ENCODE peak calls at places on chromosome 3, in nine cellular contexts. One of them, this sample, is unnamed.

GRCh38 chr3:43094851-43095250 is 11.0 kb downstream of the POMGNT2 start:
- DNase-seq in GM23248: no peak
- DNase-seq in neuronal stem cell: no peak
- DNase-seq in aorta: no peak
- DNase-seq in psoas muscle: no peak
- DNase-seq in A549: no peak
- DNase-seq in gastrocnemius medialis: peak
- DNase-seq in osteoblast: no peak
- DNase-seq in Panc1: no peak
- DNase-seq in this sample: no peak

GRCh38 chr3:118618247-118619040 is 416.2 kb downstream of the IGSF11 start:
- DNase-seq in GM23248: no peak
- DNase-seq in neuronal stem cell: no peak
- DNase-seq in aorta: no peak
- DNase-seq in psoas muscle: no peak
- DNase-seq in A549: no peak
- DNase-seq in gastrocnemius medialis: no peak
- DNase-seq in osteoblast: no peak
- DNase-seq in Panc1: no peak
- DNase-seq in this sample: no peak

GRCh38 chr3:102090646-102091045 is 241.3 kb downstream of the NFKBIZ start:
- DNase-seq in GM23248: peak
- DNase-seq in neuronal stem cell: no peak
- DNase-seq in aorta: no peak
- DNase-seq in psoas muscle: no peak
- DNase-seq in A549: peak
- DNase-seq in gastrocnemius medialis: no peak
- DNase-seq in osteoblast: no peak
- DNase-seq in Panc1: no peak
- DNase-seq in this sample: no peak

GRCh38 chr3:57793737-57794187 is 37.7 kb downstream of the SLMAP start:
- DNase-seq in GM23248: peak
- DNase-seq in neuronal stem cell: no peak
- DNase-seq in aorta: no peak
- DNase-seq in psoas muscle: no peak
- DNase-seq in A549: no peak
- DNase-seq in gastrocnemius medialis: no peak
- DNase-seq in osteoblast: no peak
- DNase-seq in Panc1: no peak
- DNase-seq in this sample: no peak

GRCh38 chr3:55180936-55181535 is 253.2 kb upstream of the LRTM1 start:
- DNase-seq in GM23248: peak
- DNase-seq in neuronal stem cell: no peak
- DNase-seq in aorta: no peak
- DNase-seq in psoas muscle: no peak
- DNase-seq in A549: peak
- DNase-seq in gastrocnemius medialis: no peak
- DNase-seq in osteoblast: peak
- DNase-seq in Panc1: no peak
- DNase-seq in this sample: no peak

GRCh38 chr3:58308728-58309127 is 2.4 kb downstream of the HTD2 start:
- DNase-seq in GM23248: peak
- DNase-seq in neuronal stem cell: no peak
- DNase-seq in aorta: no peak
- DNase-seq in psoas muscle: no peak
- DNase-seq in A549: no peak
- DNase-seq in gastrocnemius medialis: peak
- DNase-seq in osteoblast: no peak
- DNase-seq in Panc1: no peak
- DNase-seq in this sample: no peak

GRCh38 chr3:37571269-37571668 is 290.4 kb upstream of the CTDSPL start:
- DNase-seq in GM23248: peak
- DNase-seq in neuronal stem cell: no peak
- DNase-seq in aorta: no peak
- DNase-seq in psoas muscle: no peak
- DNase-seq in A549: peak
- DNase-seq in gastrocnemius medialis: no peak
- DNase-seq in osteoblast: no peak
- DNase-seq in Panc1: no peak
- DNase-seq in this sample: no peak

GRCh38 chr3:150236683-150237082 is 171.4 kb upstream of the TSC22D2 start:
- DNase-seq in GM23248: peak
- DNase-seq in neuronal stem cell: no peak
- DNase-seq in aorta: no peak
- DNase-seq in psoas muscle: no peak
- DNase-seq in A549: no peak
- DNase-seq in gastrocnemius medialis: no peak
- DNase-seq in osteoblast: no peak
- DNase-seq in Panc1: no peak
- DNase-seq in this sample: no peak

GRCh38 chr3:74041068-74041675 is 416.4 kb upstream of the PDZRN3 start:
- DNase-seq in GM23248: no peak
- DNase-seq in neuronal stem cell: no peak
- DNase-seq in aorta: no peak
- DNase-seq in psoas muscle: no peak
- DNase-seq in A549: no peak
- DNase-seq in gastrocnemius medialis: no peak
- DNase-seq in osteoblast: no peak
- DNase-seq in Panc1: no peak
- DNase-seq in this sample: no peak

GRCh38 chr3:49205154-49205788 is 33.9 kb downstream of the KLHDC8B start:
- DNase-seq in GM23248: no peak
- DNase-seq in neuronal stem cell: no peak
- DNase-seq in aorta: no peak
- DNase-seq in psoas muscle: no peak
- DNase-seq in A549: no peak
- DNase-seq in gastrocnemius medialis: no peak
- DNase-seq in osteoblast: no peak
- DNase-seq in Panc1: no peak
- DNase-seq in this sample: no peak

GRCh38 chr3:63481627-63482026 is 170.8 kb upstream of the SNTN start:
- DNase-seq in GM23248: no peak
- DNase-seq in neuronal stem cell: no peak
- DNase-seq in aorta: no peak
- DNase-seq in psoas muscle: no peak
- DNase-seq in A549: no peak
- DNase-seq in gastrocnemius medialis: no peak
- DNase-seq in osteoblast: peak
- DNase-seq in Panc1: no peak
- DNase-seq in this sample: no peak

GRCh38 chr3:59809750-59810444 is 760.1 kb upstream of the CFAP20DC start:
- DNase-seq in GM23248: peak
- DNase-seq in neuronal stem cell: no peak
- DNase-seq in aorta: no peak
- DNase-seq in psoas muscle: no peak
- DNase-seq in A549: peak
- DNase-seq in gastrocnemius medialis: no peak
- DNase-seq in osteoblast: peak
- DNase-seq in Panc1: no peak
- DNase-seq in this sample: no peak

GRCh38 chr3:184481924-184482671 is 79.5 kb upstream of the EPHB3 start:
- DNase-seq in GM23248: no peak
- DNase-seq in neuronal stem cell: no peak
- DNase-seq in aorta: no peak
- DNase-seq in psoas muscle: no peak
- DNase-seq in A549: no peak
- DNase-seq in gastrocnemius medialis: no peak
- DNase-seq in osteoblast: no peak
- DNase-seq in Panc1: no peak
- DNase-seq in this sample: peak

GRCh38 chr3:46880884-46881818 is 3.6 kb downstream of the PTH1R start:
- DNase-seq in GM23248: no peak
- DNase-seq in neuronal stem cell: no peak
- DNase-seq in aorta: no peak
- DNase-seq in psoas muscle: no peak
- DNase-seq in A549: no peak
- DNase-seq in gastrocnemius medialis: no peak
- DNase-seq in osteoblast: peak
- DNase-seq in Panc1: no peak
- DNase-seq in this sample: no peak

GRCh38 chr3:149605902-149606301 is 51.9 kb downstream of the WWTR1 start:
- DNase-seq in GM23248: peak
- DNase-seq in neuronal stem cell: no peak
- DNase-seq in aorta: no peak
- DNase-seq in psoas muscle: no peak
- DNase-seq in A549: peak
- DNase-seq in gastrocnemius medialis: no peak
- DNase-seq in osteoblast: peak
- DNase-seq in Panc1: no peak
- DNase-seq in this sample: no peak

GRCh38 chr3:177105623-177106022 is 91.7 kb downstream of the TBL1XR1 start:
- DNase-seq in GM23248: no peak
- DNase-seq in neuronal stem cell: no peak
- DNase-seq in aorta: no peak
- DNase-seq in psoas muscle: no peak
- DNase-seq in A549: no peak
- DNase-seq in gastrocnemius medialis: no peak
- DNase-seq in osteoblast: no peak
- DNase-seq in Panc1: no peak
- DNase-seq in this sample: no peak

GRCh38 chr3:134060561-134061385 is 31.0 kb upstream of the SLCO2A1 start:
- DNase-seq in GM23248: no peak
- DNase-seq in neuronal stem cell: no peak
- DNase-seq in aorta: no peak
- DNase-seq in psoas muscle: no peak
- DNase-seq in A549: no peak
- DNase-seq in gastrocnemius medialis: no peak
- DNase-seq in osteoblast: peak
- DNase-seq in Panc1: no peak
- DNase-seq in this sample: peak

GRCh38 chr3:53312832-53313231 is 34.5 kb downstream of the DCP1A start:
- DNase-seq in GM23248: no peak
- DNase-seq in neuronal stem cell: no peak
- DNase-seq in aorta: no peak
- DNase-seq in psoas muscle: no peak
- DNase-seq in A549: no peak
- DNase-seq in gastrocnemius medialis: no peak
- DNase-seq in osteoblast: no peak
- DNase-seq in Panc1: no peak
- DNase-seq in this sample: no peak

GRCh38 chr3:49161197-49161596 is 4.9 kb downstream of the CCDC71 start:
- DNase-seq in GM23248: no peak
- DNase-seq in neuronal stem cell: no peak
- DNase-seq in aorta: no peak
- DNase-seq in psoas muscle: no peak
- DNase-seq in A549: no peak
- DNase-seq in gastrocnemius medialis: no peak
- DNase-seq in osteoblast: peak
- DNase-seq in Panc1: no peak
- DNase-seq in this sample: no peak

GRCh38 chr3:59052803-59053411 is 3.1 kb upstream of the CFAP20DC start:
- DNase-seq in GM23248: peak
- DNase-seq in neuronal stem cell: no peak
- DNase-seq in aorta: no peak
- DNase-seq in psoas muscle: no peak
- DNase-seq in A549: peak
- DNase-seq in gastrocnemius medialis: no peak
- DNase-seq in osteoblast: peak
- DNase-seq in Panc1: no peak
- DNase-seq in this sample: no peak

GRCh38 chr3:12380408-12380795 is 91.5 kb downstream of the PPARG start:
- DNase-seq in GM23248: no peak
- DNase-seq in neuronal stem cell: no peak
- DNase-seq in aorta: no peak
- DNase-seq in psoas muscle: no peak
- DNase-seq in A549: no peak
- DNase-seq in gastrocnemius medialis: no peak
- DNase-seq in osteoblast: no peak
- DNase-seq in Panc1: no peak
- DNase-seq in this sample: no peak

GRCh38 chr3:14428087-14429067 is 26.0 kb downstream of the SLC6A6 start:
- DNase-seq in GM23248: no peak
- DNase-seq in neuronal stem cell: no peak
- DNase-seq in aorta: no peak
- DNase-seq in psoas muscle: peak
- DNase-seq in A549: no peak
- DNase-seq in gastrocnemius medialis: peak
- DNase-seq in osteoblast: no peak
- DNase-seq in Panc1: no peak
- DNase-seq in this sample: no peak

GRCh38 chr3:141386080-141386594 is 17.8 kb downstream of the ZBTB38 start:
- DNase-seq in GM23248: no peak
- DNase-seq in neuronal stem cell: no peak
- DNase-seq in aorta: no peak
- DNase-seq in psoas muscle: no peak
- DNase-seq in A549: no peak
- DNase-seq in gastrocnemius medialis: no peak
- DNase-seq in osteoblast: no peak
- DNase-seq in Panc1: no peak
- DNase-seq in this sample: no peak
- H3K27ac ChIP-seq in GM23248: peak
- H3K27ac ChIP-seq in neuronal stem cell: no peak
- H3K27ac ChIP-seq in aorta: no peak
- H3K27ac ChIP-seq in psoas muscle: no peak
- H3K27ac ChIP-seq in A549: peak
- H3K27ac ChIP-seq in gastrocnemius medialis: no peak
- H3K27ac ChIP-seq in osteoblast: peak
- H3K27ac ChIP-seq in Panc1: no peak
- H3K27ac ChIP-seq in this sample: no peak

GRCh38 chr3:189710620-189711388 is 79.6 kb downstream of the TP63 start:
- DNase-seq in GM23248: peak
- DNase-seq in neuronal stem cell: no peak
- DNase-seq in aorta: peak
- DNase-seq in psoas muscle: peak
- DNase-seq in A549: peak
- DNase-seq in gastrocnemius medialis: peak
- DNase-seq in osteoblast: peak
- DNase-seq in Panc1: peak
- DNase-seq in this sample: no peak
- H3K27ac ChIP-seq in GM23248: peak
- H3K27ac ChIP-seq in neuronal stem cell: no peak
- H3K27ac ChIP-seq in aorta: no peak
- H3K27ac ChIP-seq in psoas muscle: peak
- H3K27ac ChIP-seq in A549: peak
- H3K27ac ChIP-seq in gastrocnemius medialis: no peak
- H3K27ac ChIP-seq in osteoblast: peak
- H3K27ac ChIP-seq in Panc1: peak
- H3K27ac ChIP-seq in this sample: no peak

GRCh38 chr3:69182588-69183299 is 60.3 kb upstream of the LMOD3 start:
- DNase-seq in GM23248: peak
- DNase-seq in neuronal stem cell: no peak
- DNase-seq in aorta: no peak
- DNase-seq in psoas muscle: no peak
- DNase-seq in A549: no peak
- DNase-seq in gastrocnemius medialis: no peak
- DNase-seq in osteoblast: peak
- DNase-seq in Panc1: no peak
- DNase-seq in this sample: no peak
- H3K27ac ChIP-seq in GM23248: peak
- H3K27ac ChIP-seq in neuronal stem cell: peak
- H3K27ac ChIP-seq in aorta: no peak
- H3K27ac ChIP-seq in psoas muscle: no peak
- H3K27ac ChIP-seq in A549: peak
- H3K27ac ChIP-seq in gastrocnemius medialis: no peak
- H3K27ac ChIP-seq in osteoblast: peak
- H3K27ac ChIP-seq in Panc1: no peak
- H3K27ac ChIP-seq in this sample: peak

DNA sequence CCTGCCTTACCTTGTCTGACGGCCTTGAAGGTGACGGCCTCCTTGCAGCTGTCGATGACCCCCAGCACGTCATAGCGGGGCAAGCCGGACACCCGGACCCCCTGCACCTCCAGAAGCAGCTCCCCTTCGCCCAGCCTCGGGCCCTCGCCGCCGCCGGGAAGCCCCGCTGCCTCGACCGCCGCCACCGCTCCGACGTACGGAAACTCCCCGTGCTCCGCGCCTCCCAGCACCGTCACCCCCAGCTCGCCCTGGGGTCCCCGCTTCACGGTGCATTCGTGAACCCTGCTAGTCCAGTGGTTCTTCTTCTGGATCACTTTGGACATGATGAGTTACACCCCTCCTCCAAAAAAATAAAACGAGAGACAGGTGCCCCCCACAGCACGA is 740 bp downstream of the MAGI1 start:
- DNase-seq in GM23248: peak
- DNase-seq in neuronal stem cell: no peak
- DNase-seq in aorta: peak
- DNase-seq in psoas muscle: peak
- DNase-seq in A549: no peak
- DNase-seq in gastrocnemius medialis: no peak
- DNase-seq in osteoblast: no peak
- DNase-seq in Panc1: no peak
- DNase-seq in this sample: no peak
- H3K27ac ChIP-seq in GM23248: peak
- H3K27ac ChIP-seq in neuronal stem cell: peak
- H3K27ac ChIP-seq in aorta: peak
- H3K27ac ChIP-seq in psoas muscle: peak
- H3K27ac ChIP-seq in A549: peak
- H3K27ac ChIP-seq in gastrocnemius medialis: peak
- H3K27ac ChIP-seq in osteoblast: peak
- H3K27ac ChIP-seq in Panc1: peak
- H3K27ac ChIP-seq in this sample: peak